ENCODE peak calls at places on chromosomes 12 and 14, in ten cellular contexts. One of them, this sample, is unnamed. For H3K27me3 and H3K9me3, the result is how much of the 10 kb centered on the place peaks cover.

GRCh38 chr12:93572712-93573551 is 457 bp downstream of the SOCS2 start:
- DNase-seq in mesenchymal stem cell: peak
- DNase-seq in upper lobe of right lung: peak
- DNase-seq in upper lobe of left lung: no peak
- DNase-seq in psoas muscle: peak
- DNase-seq in PC-9: no peak
- DNase-seq in lower lobe of right lung: peak
- DNase-seq in sigmoid colon: peak
- DNase-seq in adrenal gland: peak
- DNase-seq in breast epithelium: no peak
- DNase-seq in this sample: peak

GRCh38 chr12:123767613-123768012 is 5.5 kb downstream of the DNAH10 start:
- DNase-seq in breast epithelium: no peak
- DNase-seq in sigmoid colon: no peak
- DNase-seq in lower lobe of right lung: no peak
- DNase-seq in adrenal gland: no peak
- DNase-seq in PC-9: no peak
- DNase-seq in upper lobe of right lung: no peak
- DNase-seq in psoas muscle: no peak
- DNase-seq in upper lobe of left lung: no peak
- DNase-seq in mesenchymal stem cell: no peak
- DNase-seq in this sample: no peak

GRCh38 chr14:62130441-62130840 is 368.2 kb downstream of the SNAPC1 start:
- DNase-seq in sigmoid colon: no peak
- DNase-seq in upper lobe of right lung: no peak
- DNase-seq in PC-9: no peak
- DNase-seq in adrenal gland: no peak
- DNase-seq in upper lobe of left lung: no peak
- DNase-seq in mesenchymal stem cell: no peak
- DNase-seq in psoas muscle: no peak
- DNase-seq in breast epithelium: no peak
- DNase-seq in lower lobe of right lung: no peak
- DNase-seq in this sample: no peak

GRCh38 chr12:119068129-119068856 is 87.0 kb downstream of the SRRM4 start:
- DNase-seq in upper lobe of right lung: no peak
- DNase-seq in breast epithelium: no peak
- DNase-seq in lower lobe of right lung: no peak
- DNase-seq in mesenchymal stem cell: no peak
- DNase-seq in adrenal gland: no peak
- DNase-seq in sigmoid colon: no peak
- DNase-seq in upper lobe of left lung: no peak
- DNase-seq in PC-9: no peak
- DNase-seq in psoas muscle: no peak
- DNase-seq in this sample: no peak

GRCh38 chr12:64780531-64781373 is 21.5 kb upstream of the GNS start:
- DNase-seq in upper lobe of right lung: peak
- DNase-seq in sigmoid colon: peak
- DNase-seq in psoas muscle: peak
- DNase-seq in breast epithelium: peak
- DNase-seq in upper lobe of left lung: peak
- DNase-seq in PC-9: peak
- DNase-seq in lower lobe of right lung: peak
- DNase-seq in mesenchymal stem cell: peak
- DNase-seq in adrenal gland: peak
- DNase-seq in this sample: peak

GRCh38 chr14:67187210-67187609 is 2.0 kb upstream of the GARIN2 start:
- DNase-seq in PC-9: peak
- DNase-seq in upper lobe of right lung: no peak
- DNase-seq in adrenal gland: peak
- DNase-seq in lower lobe of right lung: no peak
- DNase-seq in sigmoid colon: no peak
- DNase-seq in mesenchymal stem cell: peak
- DNase-seq in upper lobe of left lung: no peak
- DNase-seq in breast epithelium: no peak
- DNase-seq in psoas muscle: no peak
- DNase-seq in this sample: peak

GRCh38 chr12:49489720-49490119 is 49.1 kb upstream of the KCNH3 start:
- DNase-seq in mesenchymal stem cell: peak
- DNase-seq in upper lobe of left lung: no peak
- DNase-seq in lower lobe of right lung: no peak
- DNase-seq in PC-9: no peak
- DNase-seq in breast epithelium: no peak
- DNase-seq in upper lobe of right lung: no peak
- DNase-seq in adrenal gland: no peak
- DNase-seq in psoas muscle: no peak
- DNase-seq in sigmoid colon: no peak
- DNase-seq in this sample: peak

GRCh38 chr12:15439459-15439858 is 117.2 kb downstream of the PTPRO start:
- DNase-seq in PC-9: no peak
- DNase-seq in sigmoid colon: no peak
- DNase-seq in adrenal gland: no peak
- DNase-seq in lower lobe of right lung: no peak
- DNase-seq in mesenchymal stem cell: no peak
- DNase-seq in psoas muscle: no peak
- DNase-seq in upper lobe of left lung: no peak
- DNase-seq in breast epithelium: no peak
- DNase-seq in upper lobe of right lung: no peak
- DNase-seq in this sample: no peak

DNA sequence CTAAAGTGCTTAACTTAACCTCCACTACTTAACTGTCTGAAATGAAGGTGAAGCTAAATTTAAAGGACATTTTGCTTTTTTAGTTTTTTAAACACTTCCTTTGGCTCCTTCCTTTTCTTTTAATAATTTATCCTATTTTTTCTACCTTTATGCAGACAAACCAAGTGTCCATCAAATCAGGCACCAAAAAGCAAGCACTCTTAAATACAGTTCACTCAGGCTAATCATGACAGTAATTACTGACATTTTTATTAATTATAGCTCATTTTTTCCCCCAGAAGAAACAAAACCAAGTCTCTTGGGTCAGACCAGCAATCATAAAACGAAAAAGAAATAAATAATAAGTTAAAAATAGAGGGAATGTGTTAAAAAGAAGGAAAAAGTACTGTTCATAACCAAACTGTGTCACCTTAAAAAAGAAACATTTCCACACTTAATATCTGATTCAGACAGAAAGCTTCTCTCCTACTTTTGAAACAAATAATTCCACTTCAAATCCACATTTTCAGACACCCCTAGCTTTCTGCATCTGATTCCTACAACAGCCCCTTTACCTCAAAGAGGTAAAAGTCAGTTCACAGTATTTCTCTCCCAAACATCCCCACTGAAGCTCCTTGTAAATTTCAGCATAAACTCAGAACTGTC is 5.5 kb upstream of the CCND2 start:
- DNase-seq in upper lobe of left lung: no peak
- DNase-seq in adrenal gland: no peak
- DNase-seq in PC-9: no peak
- DNase-seq in lower lobe of right lung: no peak
- DNase-seq in psoas muscle: no peak
- DNase-seq in mesenchymal stem cell: peak
- DNase-seq in sigmoid colon: no peak
- DNase-seq in upper lobe of right lung: no peak
- DNase-seq in breast epithelium: no peak
- DNase-seq in this sample: no peak
- H3K27ac ChIP-seq in upper lobe of left lung: no peak
- H3K27ac ChIP-seq in adrenal gland: no peak
- H3K27ac ChIP-seq in PC-9: no peak
- H3K27ac ChIP-seq in lower lobe of right lung: no peak
- H3K27ac ChIP-seq in psoas muscle: no peak
- H3K27ac ChIP-seq in mesenchymal stem cell: no peak
- H3K27ac ChIP-seq in sigmoid colon: peak
- H3K27ac ChIP-seq in upper lobe of right lung: no peak
- H3K27ac ChIP-seq in breast epithelium: no peak
- H3K27ac ChIP-seq in this sample: no peak

DNA sequence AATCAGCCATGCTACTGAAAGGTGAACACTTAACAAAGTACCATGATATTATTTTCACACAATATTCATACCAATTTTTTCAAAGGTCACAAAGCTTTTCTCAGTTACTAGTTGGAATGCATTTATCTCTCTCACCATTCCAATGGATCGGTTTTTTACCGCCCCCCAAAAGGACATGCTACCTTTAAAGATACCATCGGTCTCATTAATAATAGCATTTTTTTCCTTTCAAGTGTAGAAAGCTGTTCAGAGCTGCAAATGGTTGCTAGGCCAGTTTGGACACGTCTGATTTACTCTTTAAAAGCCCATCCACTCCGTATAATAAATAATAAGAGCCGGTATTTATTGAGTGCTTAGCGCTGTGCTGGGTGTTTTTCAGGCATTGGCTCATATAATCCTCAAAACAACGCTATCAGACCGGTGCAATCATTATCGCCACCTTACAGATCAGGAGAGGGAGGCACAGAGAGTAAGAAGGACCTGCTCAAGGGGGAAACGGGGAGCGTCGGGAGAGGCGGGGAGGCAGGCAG is 35.0 kb upstream of the STON2 start:
- DNase-seq in lower lobe of right lung: no peak
- DNase-seq in psoas muscle: no peak
- DNase-seq in PC-9: no peak
- DNase-seq in breast epithelium: no peak
- DNase-seq in mesenchymal stem cell: no peak
- DNase-seq in adrenal gland: no peak
- DNase-seq in upper lobe of left lung: no peak
- DNase-seq in sigmoid colon: no peak
- DNase-seq in upper lobe of right lung: no peak
- DNase-seq in this sample: no peak
- H3K27me3 ChIP-seq in lower lobe of right lung: under half
- H3K27me3 ChIP-seq in psoas muscle: under half
- H3K27me3 ChIP-seq in PC-9: under half
- H3K27me3 ChIP-seq in breast epithelium: under half
- H3K27me3 ChIP-seq in mesenchymal stem cell: half or more
- H3K27me3 ChIP-seq in adrenal gland: under half
- H3K27me3 ChIP-seq in upper lobe of left lung: under half
- H3K27me3 ChIP-seq in sigmoid colon: under half
- H3K27me3 ChIP-seq in upper lobe of right lung: under half
- H3K27me3 ChIP-seq in this sample: under half

GRCh38 chr14:102697125-102697900 is 79.9 kb upstream of the TRAF3 start:
- DNase-seq in PC-9: no peak
- DNase-seq in adrenal gland: no peak
- DNase-seq in sigmoid colon: no peak
- DNase-seq in upper lobe of left lung: no peak
- DNase-seq in mesenchymal stem cell: no peak
- DNase-seq in upper lobe of right lung: no peak
- DNase-seq in psoas muscle: no peak
- DNase-seq in lower lobe of right lung: no peak
- DNase-seq in breast epithelium: no peak
- DNase-seq in this sample: peak

GRCh38 chr14:102696332-102696731 is 80.9 kb upstream of the TRAF3 start:
- DNase-seq in breast epithelium: no peak
- DNase-seq in lower lobe of right lung: no peak
- DNase-seq in mesenchymal stem cell: no peak
- DNase-seq in upper lobe of left lung: no peak
- DNase-seq in psoas muscle: no peak
- DNase-seq in upper lobe of right lung: no peak
- DNase-seq in PC-9: no peak
- DNase-seq in sigmoid colon: no peak
- DNase-seq in adrenal gland: no peak
- DNase-seq in this sample: no peak

GRCh38 chr14:102695172-102695569 is 82.1 kb upstream of the TRAF3 start:
- DNase-seq in psoas muscle: no peak
- DNase-seq in upper lobe of left lung: no peak
- DNase-seq in PC-9: no peak
- DNase-seq in sigmoid colon: no peak
- DNase-seq in breast epithelium: no peak
- DNase-seq in adrenal gland: no peak
- DNase-seq in upper lobe of right lung: no peak
- DNase-seq in lower lobe of right lung: no peak
- DNase-seq in mesenchymal stem cell: no peak
- DNase-seq in this sample: no peak

GRCh38 chr14:102694530-102695171 is 82.6 kb upstream of the TRAF3 start:
- DNase-seq in PC-9: peak
- DNase-seq in psoas muscle: no peak
- DNase-seq in sigmoid colon: peak
- DNase-seq in mesenchymal stem cell: peak
- DNase-seq in adrenal gland: peak
- DNase-seq in breast epithelium: peak
- DNase-seq in lower lobe of right lung: no peak
- DNase-seq in upper lobe of left lung: peak
- DNase-seq in upper lobe of right lung: no peak
- DNase-seq in this sample: peak

GRCh38 chr14:102699416-102700110 is 77.7 kb upstream of the TRAF3 start:
- DNase-seq in mesenchymal stem cell: no peak
- DNase-seq in lower lobe of right lung: no peak
- DNase-seq in upper lobe of left lung: no peak
- DNase-seq in psoas muscle: no peak
- DNase-seq in adrenal gland: no peak
- DNase-seq in upper lobe of right lung: no peak
- DNase-seq in PC-9: no peak
- DNase-seq in breast epithelium: no peak
- DNase-seq in sigmoid colon: no peak
- DNase-seq in this sample: peak
- H3K9me3 ChIP-seq in mesenchymal stem cell: under half
- H3K9me3 ChIP-seq in lower lobe of right lung: under half
- H3K9me3 ChIP-seq in upper lobe of left lung: under half
- H3K9me3 ChIP-seq in psoas muscle: under half
- H3K9me3 ChIP-seq in adrenal gland: under half
- H3K9me3 ChIP-seq in upper lobe of right lung: under half
- H3K9me3 ChIP-seq in PC-9: under half
- H3K9me3 ChIP-seq in breast epithelium: under half
- H3K9me3 ChIP-seq in sigmoid colon: under half
- H3K9me3 ChIP-seq in this sample: under half

DNA sequence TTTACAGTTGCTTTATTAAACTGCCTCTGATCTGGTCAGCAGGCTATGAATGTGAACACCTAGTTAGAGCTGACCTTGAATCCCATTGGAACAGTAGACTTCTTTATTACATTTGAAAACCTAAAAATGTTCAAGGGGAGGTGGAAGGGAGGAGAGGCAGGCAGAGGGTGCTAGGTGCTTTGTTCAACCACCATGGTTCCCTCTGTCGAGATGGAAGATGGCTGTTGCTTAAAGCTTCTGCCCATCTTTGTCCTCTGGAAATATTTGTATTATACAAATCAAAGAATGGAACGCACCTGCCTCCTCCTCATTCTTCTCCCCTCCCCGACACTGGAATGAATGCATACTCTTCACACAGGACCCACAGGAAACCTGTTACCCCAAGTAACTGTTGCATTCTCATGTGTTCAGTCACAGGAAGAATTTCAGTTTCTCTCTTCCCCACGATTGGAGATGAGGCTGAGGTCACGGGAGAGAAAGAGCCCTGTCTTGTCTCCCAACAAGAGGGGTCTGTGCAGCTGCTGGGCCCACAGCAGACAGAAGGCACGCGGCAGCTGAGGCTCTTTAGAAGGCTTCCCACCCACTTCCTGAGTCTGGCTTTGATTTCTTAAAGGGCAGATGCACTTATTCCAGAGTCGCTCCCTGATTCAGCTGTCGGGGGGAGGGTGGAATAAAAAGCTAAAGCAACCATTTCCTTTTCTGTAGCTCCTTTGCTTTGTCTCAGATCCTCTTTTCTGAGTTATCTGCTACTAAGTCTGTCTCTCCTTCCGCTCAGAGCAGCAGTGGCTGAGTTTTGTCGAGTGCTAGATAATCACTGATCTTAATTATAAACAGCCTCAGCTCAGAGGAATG is 217.9 kb upstream of the BTG1 start:
- DNase-seq in upper lobe of left lung: peak
- DNase-seq in mesenchymal stem cell: peak
- DNase-seq in upper lobe of right lung: no peak
- DNase-seq in psoas muscle: no peak
- DNase-seq in adrenal gland: peak
- DNase-seq in breast epithelium: no peak
- DNase-seq in lower lobe of right lung: peak
- DNase-seq in sigmoid colon: peak
- DNase-seq in PC-9: no peak
- DNase-seq in this sample: no peak
- H3K27ac ChIP-seq in upper lobe of left lung: peak
- H3K27ac ChIP-seq in mesenchymal stem cell: no peak
- H3K27ac ChIP-seq in upper lobe of right lung: peak
- H3K27ac ChIP-seq in psoas muscle: peak
- H3K27ac ChIP-seq in adrenal gland: no peak
- H3K27ac ChIP-seq in breast epithelium: peak
- H3K27ac ChIP-seq in lower lobe of right lung: peak
- H3K27ac ChIP-seq in sigmoid colon: peak
- H3K27ac ChIP-seq in PC-9: no peak
- H3K27ac ChIP-seq in this sample: no peak